ENCODE peak calls at places on chromosome 9, in nine cellular contexts. J is AG09319, A is GM13976, X is HFF-Myc, Q is GM06990, G is AG04450, R is PC-3, P is GM23338, T is endothelial cell. N is an unnamed sample.

GRCh38 chr9:21974542-21975409 is 19.4 kb downstream of the CDKN2A start:
- DNase-seq in R (no peak), J (no peak), G (no peak), T (peak; percentile 51), A (peak; percentile 68), P (peak; percentile 93), X (no peak), Q (peak; percentile 61), N (no peak)

GRCh38 chr9:135905380-135906282 is 1.7 kb downstream of the CAMSAP1 start:
- DNase-seq in R (peak; percentile 78), X (no peak), T (no peak), P (no peak), G (no peak), A (no peak), Q (no peak), J (no peak), N (no peak)

GRCh38 chr9:106110483-106110882 is 416.1 kb downstream of the TMEM38B start:
- DNase-seq in R (peak; percentile 4), X (no peak), A (no peak), T (no peak), Q (no peak), J (no peak), G (no peak), P (no peak), N (no peak)

GRCh38 chr9:93984860-93985259 is 29.7 kb upstream of the BARX1 start:
- DNase-seq in G (no peak), P (peak; percentile 37), R (no peak), A (no peak), T (no peak), X (no peak), Q (no peak), J (no peak), N (no peak)

GRCh38 chr9:115013998-115014397 is 83.6 kb upstream of the TNFSF8 start:
- DNase-seq in P (peak; percentile 78), G (peak; percentile 69), T (peak; percentile 74), X (no peak), J (peak; percentile 66), A (peak; percentile 66), R (peak; percentile 74), Q (no peak), N (no peak)

GRCh38 chr9:74577956-74578355 is 80.8 kb downstream of the RORB start:
- DNase-seq in X (no peak), T (no peak), J (no peak), Q (no peak), G (no peak), P (peak; percentile 51), R (peak; percentile 1), A (no peak), N (no peak)

GRCh38 chr9:126793686-126794417 is 11.0 kb upstream of the ZBTB43 start:
- DNase-seq in J (no peak), Q (no peak), P (no peak), A (no peak), T (no peak), G (no peak), X (no peak), R (no peak), N (no peak)

GRCh38 chr9:105341784-105342183 is 97.3 kb downstream of the SLC44A1 start:
- DNase-seq in Q (peak; percentile 10), T (no peak), A (no peak), X (peak; percentile 5), G (no peak), J (peak; percentile 22), R (no peak), P (no peak), N (no peak)

GRCh38 chr9:70229579-70229978 is 29.2 kb upstream of the SMC5 start:
- DNase-seq in R (peak; percentile 52), P (peak; percentile 57), A (no peak), T (no peak), G (no peak), J (no peak), X (no peak), Q (no peak), N (no peak)

GRCh38 chr9:93089024-93089423 is 7.0 kb upstream of the CARD19 start:
- DNase-seq in X (no peak), J (no peak), A (no peak), G (no peak), R (no peak), Q (no peak), P (no peak), T (no peak), N (no peak)

GRCh38 chr9:94011134-94011533 is 56.0 kb upstream of the BARX1 start:
- DNase-seq in Q (no peak), G (no peak), J (no peak), X (no peak), A (no peak), P (no peak), R (peak; percentile 36), T (no peak), N (no peak)

GRCh38 chr9:6829027-6829426 is 71.3 kb downstream of the KDM4C start:
- DNase-seq in X (no peak), T (no peak), A (no peak), J (no peak), G (no peak), R (peak; percentile 69), P (peak; percentile 25), Q (no peak), N (no peak)

GRCh38 chr9:86854898-86855523 is 92.3 kb downstream of the GAS1 start:
- DNase-seq in P (peak; percentile 95), G (peak; percentile 87), T (peak; percentile 46), X (peak; percentile 95), R (peak; percentile 18), J (peak; percentile 88), A (no peak), Q (no peak), N (no peak)

GRCh38 chr9:83639266-83639665 is 16.3 kb downstream of the IDNK start:
- DNase-seq in G (no peak), A (no peak), Q (no peak), X (no peak), P (no peak), J (no peak), T (no peak), R (no peak), N (no peak)

GRCh38 chr9:121895836-121896544 is 197.1 kb downstream of the TTLL11 start:
- DNase-seq in T (no peak), A (peak; percentile 29), G (no peak), R (no peak), Q (no peak), J (no peak), P (peak; percentile 32), X (no peak), N (no peak)

GRCh38 chr9:93580654-93581380 is 4.4 kb downstream of the PHF2 start:
- DNase-seq in P (no peak), J (no peak), R (no peak), A (no peak), X (no peak), T (no peak), Q (no peak), G (no peak), N (no peak)

GRCh38 chr9:129852575-129852974 is 17.3 kb downstream of the USP20 start:
- DNase-seq in P (no peak), J (no peak), Q (no peak), T (no peak), A (no peak), X (no peak), G (no peak), R (no peak), N (no peak)

GRCh38 chr9:27491164-27491563 is 32.9 kb upstream of the IFNK start:
- DNase-seq in X (no peak), R (no peak), T (no peak), A (peak; percentile 21), G (no peak), Q (no peak), J (no peak), P (no peak), N (no peak)

GRCh38 chr9:84141762-84142370 is 161.3 kb downstream of the RMI1 start:
- DNase-seq in R (no peak), J (no peak), P (no peak), G (no peak), X (no peak), T (no peak), A (no peak), Q (no peak), N (no peak)

DNA sequence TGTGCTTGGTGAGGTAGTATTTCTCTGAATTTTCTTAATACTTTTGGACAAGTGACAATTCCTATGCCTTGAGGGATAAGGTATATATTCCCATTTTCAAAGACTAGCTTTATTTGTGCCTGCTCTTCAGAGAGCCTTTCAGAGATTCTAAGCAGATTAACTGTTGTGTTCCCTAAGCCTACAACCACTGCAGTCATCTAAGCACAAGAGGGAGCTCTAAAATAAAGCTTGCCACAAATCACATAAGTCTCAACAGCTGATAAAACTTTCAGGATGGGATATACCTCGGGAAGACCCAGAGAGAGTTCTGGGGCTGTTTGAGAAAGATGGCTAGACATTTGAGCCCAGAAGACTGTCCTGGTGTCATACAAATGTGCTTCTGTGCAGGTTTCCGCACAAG is 157.3 kb downstream of the CYLC2 start:
- DNase-seq in G (no peak), T (no peak), Q (no peak), X (no peak), P (no peak), J (no peak), R (no peak), A (no peak), N (no peak)
- TF ChIP-seq CTCF in G (no peak), T (no peak), Q (no peak), X (no peak), P (no peak), J (no peak), R (no peak), A (no peak), N (no peak)

DNA sequence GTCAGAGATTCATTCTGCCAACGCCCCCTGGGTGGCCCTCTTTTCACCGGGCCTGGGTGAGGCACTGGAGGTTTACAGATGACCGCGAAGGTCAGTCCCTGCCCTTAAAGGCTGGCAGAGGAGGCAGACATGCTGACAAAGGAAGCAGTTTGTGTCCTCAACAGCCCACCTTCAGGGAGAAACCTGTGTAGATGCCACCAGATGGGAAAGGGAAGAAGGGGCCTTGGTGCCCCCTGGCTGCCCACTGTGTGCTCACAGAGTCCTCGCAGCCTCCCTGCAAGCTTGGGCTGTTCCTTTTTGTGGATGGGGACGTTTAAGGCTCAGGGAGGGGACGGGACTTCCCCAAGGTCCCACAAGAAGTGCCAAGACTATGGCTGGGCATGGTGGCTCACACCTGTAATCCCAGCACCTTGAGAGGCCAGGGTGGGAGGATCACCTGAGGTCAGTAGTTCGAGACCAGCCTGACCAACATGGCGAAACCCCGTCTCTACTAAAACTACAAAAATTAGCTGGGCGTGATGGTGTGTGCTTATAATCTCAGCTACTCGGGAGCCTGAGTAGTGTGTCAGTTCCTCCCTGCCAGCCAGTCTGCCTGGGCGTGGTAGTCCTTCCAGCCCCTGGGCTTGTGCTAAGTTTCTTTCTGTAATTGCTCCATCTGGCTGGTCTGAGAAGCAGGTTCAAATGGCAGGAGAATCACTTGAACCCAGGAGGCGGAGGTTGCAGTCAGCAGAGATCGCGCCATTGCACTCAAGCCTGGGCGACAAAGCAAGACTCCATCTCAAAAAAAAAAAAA is 36.2 kb downstream of the NEK6 start:
- DNase-seq in G (no peak), Q (no peak), T (no peak), P (no peak), R (peak; percentile 20), X (no peak), J (no peak), A (no peak), N (no peak)
- TF ChIP-seq CTCF in G (no peak), Q (no peak), T (no peak), P (peak; percentile 8), R (no peak), X (no peak), J (no peak), A (no peak), N (no peak)

GRCh38 chr9:128405077-128405779 is 15.4 kb upstream of the CERCAM start:
- DNase-seq in A (no peak), J (no peak), T (no peak), P (peak; percentile 57), R (no peak), G (no peak), X (no peak), Q (no peak), N (no peak)
- TF ChIP-seq CTCF in A (no peak), J (no peak), T (no peak), P (no peak), R (no peak), G (no peak), X (no peak), Q (no peak), N (no peak)

GRCh38 chr9:109098221-109098959 is 21.4 kb downstream of the TMEM245 start:
- DNase-seq in R (peak; percentile 51), P (peak; percentile 42), Q (no peak), G (no peak), X (no peak), A (no peak), T (peak; percentile 19), J (peak; percentile 87), N (no peak)
- TF ChIP-seq CTCF in R (peak; percentile 44), P (peak; percentile 26), Q (no peak), G (peak; percentile 44), X (peak; percentile 43), A (no peak), T (no peak), J (peak; percentile 52), N (no peak)

N was measured in thoracic aorta.